ENCODE peak calls at places on chromosomes 7 and 10, in four cellular contexts. One of them, this sample, is unnamed.

GRCh38 chr10:44863344-44864041 is 47.6 kb upstream of the TMEM72 start:
- DNase-seq in AG20443: no peak
- DNase-seq in NAMALWA: no peak
- DNase-seq in left kidney: peak
- DNase-seq in this sample: peak

GRCh38 chr7:101953248-101953819 is 135.9 kb downstream of the CUX1 start:
- DNase-seq in AG20443: peak
- DNase-seq in NAMALWA: no peak
- DNase-seq in left kidney: no peak
- DNase-seq in this sample: peak

GRCh38 chr7:83429493-83429892 is 219.4 kb downstream of the SEMA3E start:
- DNase-seq in AG20443: no peak
- DNase-seq in NAMALWA: no peak
- DNase-seq in left kidney: no peak
- DNase-seq in this sample: no peak

GRCh38 chr7:151251328-151251925 is 2.9 kb upstream of the SMARCD3 start:
- DNase-seq in AG20443: no peak
- DNase-seq in NAMALWA: no peak
- DNase-seq in left kidney: peak
- DNase-seq in this sample: peak

GRCh38 chr10:123136221-123136805 is 543 bp downstream of the HMX3 start:
- DNase-seq in AG20443: no peak
- DNase-seq in NAMALWA: no peak
- DNase-seq in left kidney: no peak
- DNase-seq in this sample: no peak

GRCh38 chr10:72320676-72321247 is 34.0 kb downstream of the DNAJB12 start:
- DNase-seq in AG20443: peak
- DNase-seq in NAMALWA: peak
- DNase-seq in left kidney: peak
- DNase-seq in this sample: peak

GRCh38 chr7:129832701-129833227 is 120.0 kb downstream of the UBE2H start:
- DNase-seq in AG20443: no peak
- DNase-seq in NAMALWA: no peak
- DNase-seq in left kidney: no peak
- DNase-seq in this sample: no peak

GRCh38 chr7:83270407-83270806 is 107.7 kb upstream of the PCLO start:
- DNase-seq in AG20443: no peak
- DNase-seq in NAMALWA: peak
- DNase-seq in left kidney: no peak
- DNase-seq in this sample: no peak

GRCh38 chr10:4650109-4650508 is 175.9 kb upstream of the AKR1E2 start:
- DNase-seq in AG20443: peak
- DNase-seq in NAMALWA: no peak
- DNase-seq in left kidney: no peak
- DNase-seq in this sample: peak

GRCh38 chr7:149598721-149599308 is 101.2 kb upstream of the ZNF746 start:
- DNase-seq in AG20443: peak
- DNase-seq in NAMALWA: peak
- DNase-seq in left kidney: peak
- DNase-seq in this sample: peak

GRCh38 chr10:58502956-58503355 is 9.7 kb upstream of the BICC1 start:
- DNase-seq in AG20443: no peak
- DNase-seq in NAMALWA: no peak
- DNase-seq in left kidney: no peak
- DNase-seq in this sample: no peak

GRCh38 chr7:4233146-4233545 is 448.9 kb upstream of the FOXK1 start:
- DNase-seq in AG20443: no peak
- DNase-seq in NAMALWA: no peak
- DNase-seq in left kidney: no peak
- DNase-seq in this sample: no peak

GRCh38 chr10:90947025-90947960 is 26.4 kb upstream of the ANKRD1 start:
- DNase-seq in AG20443: no peak
- DNase-seq in NAMALWA: no peak
- DNase-seq in left kidney: no peak
- DNase-seq in this sample: no peak

GRCh38 chr7:107643407-107643806 is 17.2 kb upstream of the SLC26A4 start:
- DNase-seq in AG20443: peak
- DNase-seq in NAMALWA: no peak
- DNase-seq in left kidney: no peak
- DNase-seq in this sample: peak

GRCh38 chr10:28139138-28139537 is 140.3 kb upstream of the ODAD2 start:
- DNase-seq in AG20443: no peak
- DNase-seq in NAMALWA: no peak
- DNase-seq in left kidney: no peak
- DNase-seq in this sample: no peak

This sample was measured in fibroblast of mammary gland.